ENCODE peak calls at places on chromosomes 4 and X, in nine cellular contexts. Z is stomach, F is HepG2, S is HCT116, P is transverse colon, L is H1, V is Panc1, E is SK-N-SH, T is upper lobe of left lung. H is an unnamed sample. For H3K36me3, the result is how much of the 10 kb centered on the place peaks cover.

GRCh38 chr4:158099686-158100085 is 73.1 kb downstream of the GASK1B start:
- DNase-seq in S (no peak), E (no peak), V (no peak), F (no peak), L (no peak), T (no peak), P (no peak), Z (no peak), H (no peak)

GRCh38 chr4:101972791-101973190 is 182.3 kb downstream of the BANK1 start:
- DNase-seq in E (no peak), S (no peak), L (no peak), T (no peak), F (no peak), P (no peak), V (no peak), Z (no peak), H (no peak)

GRCh38 chr4:7747556-7747955 is 192.1 kb downstream of the AFAP1 start:
- DNase-seq in P (no peak), E (no peak), S (no peak), L (no peak), Z (no peak), V (no peak), T (no peak), F (no peak), H (no peak)

GRCh38 chr4:96913437-96914075 is 1073.7 kb downstream of the PDHA2 start:
- DNase-seq in V (no peak), S (no peak), Z (no peak), L (no peak), P (no peak), E (peak), F (no peak), T (no peak), H (no peak)

GRCh38 chr4:38831653-38832052 is 25.0 kb downstream of the TLR6 start:
- DNase-seq in P (no peak), S (no peak), Z (no peak), F (no peak), E (no peak), L (no peak), V (no peak), T (no peak), H (no peak)

GRCh38 chr4:8920969-8921368 is 49.3 kb upstream of the HMX1 start:
- DNase-seq in Z (peak), E (no peak), F (no peak), P (no peak), L (no peak), T (no peak), S (no peak), V (no peak), H (no peak)

GRCh38 chr4:2939383-2940243 is 23.6 kb downstream of the NOP14 start:
- DNase-seq in F (no peak), E (no peak), V (no peak), S (no peak), P (peak), L (no peak), Z (peak), T (no peak), H (no peak)

GRCh38 chrX:100410083-100410590 is at the start of gene PCDH19:
- DNase-seq in Z (peak), T (peak), E (peak), L (no peak), F (no peak), V (no peak), P (peak), S (no peak), H (no peak)

GRCh38 chr4:60396680-60397079 is 803.4 kb upstream of the ADGRL3 start:
- DNase-seq in L (no peak), P (no peak), E (peak), T (no peak), F (no peak), V (no peak), Z (no peak), S (no peak), H (no peak)

GRCh38 chr4:53847935-53848334 is 216.5 kb downstream of the CHIC2 start:
- DNase-seq in F (peak), V (no peak), E (no peak), L (no peak), S (no peak), Z (no peak), P (peak), T (no peak), H (no peak)

GRCh38 chr4:24042094-24042493 is 152.2 kb upstream of the PPARGC1A start:
- DNase-seq in E (no peak), S (no peak), Z (no peak), T (no peak), V (no peak), P (no peak), L (no peak), F (no peak), H (peak)

GRCh38 chr4:82493721-82494425 is 63.5 kb downstream of the ENOPH1 start:
- DNase-seq in P (no peak), S (no peak), T (no peak), V (no peak), E (no peak), Z (no peak), L (no peak), F (no peak), H (no peak)

GRCh38 chr4:114026447-114026846 is 47.0 kb upstream of the ARSJ start:
- DNase-seq in Z (no peak), P (no peak), E (no peak), S (no peak), F (no peak), L (no peak), T (no peak), V (no peak), H (no peak)

GRCh38 chr4:151218343-151218742 is 58.6 kb upstream of the PRSS48 start:
- DNase-seq in Z (no peak), P (no peak), E (no peak), V (no peak), L (no peak), T (no peak), F (no peak), S (no peak), H (no peak)

GRCh38 chrX:68686684-68687045 is 39.2 kb downstream of the STARD8 start:
- DNase-seq in V (no peak), P (no peak), T (no peak), L (no peak), Z (no peak), E (no peak), S (no peak), F (no peak), H (no peak)

GRCh38 chr4:1310031-1310795 is 20.5 kb downstream of the MAEA start:
- DNase-seq in L (no peak), V (no peak), P (no peak), F (no peak), S (no peak), E (no peak), Z (no peak), T (peak), H (no peak)

GRCh38 chrX:110825972-110826371 is 30.4 kb upstream of the CHRDL1 start:
- DNase-seq in T (no peak), S (no peak), Z (no peak), F (no peak), P (no peak), L (no peak), E (no peak), V (no peak), H (no peak)
- H3K27ac ChIP-seq in T (no peak), S (no peak), Z (no peak), F (no peak), P (no peak), L (no peak), E (no peak), V (no peak), H (no peak)

DNA sequence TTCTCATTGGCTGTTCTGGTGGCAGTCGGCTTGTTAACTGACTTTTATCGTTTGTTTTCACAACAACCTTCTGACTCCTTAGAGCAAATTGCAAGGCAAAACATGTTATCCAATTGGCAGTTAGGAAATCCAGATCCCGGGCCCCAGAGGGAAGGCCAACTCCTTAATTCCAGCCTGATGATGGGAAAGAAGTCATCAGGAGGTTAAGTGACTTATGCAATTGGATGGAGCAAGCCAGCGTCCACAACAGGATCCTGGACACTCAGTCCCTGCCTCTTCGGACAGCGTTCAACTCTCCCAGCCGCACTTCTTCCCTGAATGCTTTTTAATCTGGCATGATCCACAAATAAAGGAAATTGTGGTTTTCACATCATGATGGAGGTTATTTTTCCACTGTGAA is 310.2 kb downstream of the RAB28 start:
- DNase-seq in F (no peak), E (no peak), V (no peak), L (no peak), T (no peak), S (no peak), Z (no peak), P (peak), H (no peak)
- TF ChIP-seq POLR2AphosphoS5 in F (no peak), E (no peak), V (no peak), L (no peak), T (no peak), S (no peak), Z (peak), P (peak), H (no peak)

DNA sequence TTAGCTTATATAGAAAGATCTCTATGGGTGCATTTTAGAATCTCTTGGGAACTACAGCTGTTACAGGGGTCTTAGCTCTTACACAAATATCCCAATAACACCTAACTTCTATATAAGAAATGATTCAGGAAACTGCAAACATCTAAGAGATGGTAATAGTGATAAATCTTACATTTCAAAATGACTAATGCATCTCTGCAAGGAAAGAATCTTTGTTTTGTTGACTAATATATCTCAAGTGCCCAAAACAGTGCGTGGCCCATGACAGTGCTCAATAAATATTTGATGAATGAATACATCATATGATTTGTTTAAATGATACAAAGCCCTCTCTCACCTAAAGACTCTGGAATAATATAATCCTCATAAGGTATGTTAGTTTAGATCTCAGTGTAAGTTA is 47.5 kb downstream of the CENPE start:
- DNase-seq in Z (no peak), P (no peak), V (peak), L (no peak), S (no peak), E (no peak), T (no peak), F (no peak), H (no peak)
- H3K36me3 ChIP-seq in Z (under half), P (under half), V (under half), L (under half), S (under half), E (under half), T (under half), F (under half), H (half or more)

GRCh38 chr4:185772391-185773093 is 39.5 kb downstream of the SORBS2 start:
- DNase-seq in P (no peak), V (no peak), L (no peak), Z (no peak), S (no peak), F (no peak), E (no peak), T (no peak), H (no peak)
- H3K27ac ChIP-seq in P (peak), V (no peak), L (no peak), Z (peak), S (no peak), F (peak), E (no peak), T (no peak), H (no peak)

GRCh38 chr4:145545538-145546224 is 64.0 kb downstream of the SMAD1 start:
- DNase-seq in P (peak), S (peak), L (peak), Z (peak), E (no peak), T (no peak), F (no peak), V (peak), H (no peak)
- TF ChIP-seq POLR2AphosphoS5 in P (peak), S (no peak), L (no peak), Z (peak), E (peak), T (peak), F (no peak), V (no peak), H (no peak)

DNA sequence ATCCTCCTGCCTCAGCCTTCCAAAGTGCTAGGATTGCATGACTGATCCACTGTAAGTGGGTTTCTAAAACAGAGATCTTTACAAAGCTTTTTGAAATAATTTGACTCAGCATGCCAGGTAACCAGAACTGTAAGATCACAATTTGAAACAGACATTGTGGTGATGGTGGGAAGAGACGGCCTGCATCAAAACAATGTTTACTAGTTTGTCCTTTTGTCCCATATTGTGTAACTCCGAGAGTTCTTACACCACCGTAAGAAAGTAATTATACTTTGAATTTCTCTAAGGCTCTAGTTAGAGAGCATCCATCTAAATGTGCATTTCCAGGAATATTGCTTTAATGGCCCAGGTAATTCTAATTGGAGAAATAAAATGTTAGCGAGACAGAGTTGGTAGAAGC is 594 bp upstream of the ARHGAP24 start:
- DNase-seq in S (no peak), P (no peak), L (no peak), E (no peak), V (no peak), Z (no peak), F (no peak), T (no peak), H (no peak)
- H3K36me3 ChIP-seq in S (under half), P (under half), L (under half), E (under half), V (under half), Z (under half), F (under half), T (under half), H (under half)

DNA sequence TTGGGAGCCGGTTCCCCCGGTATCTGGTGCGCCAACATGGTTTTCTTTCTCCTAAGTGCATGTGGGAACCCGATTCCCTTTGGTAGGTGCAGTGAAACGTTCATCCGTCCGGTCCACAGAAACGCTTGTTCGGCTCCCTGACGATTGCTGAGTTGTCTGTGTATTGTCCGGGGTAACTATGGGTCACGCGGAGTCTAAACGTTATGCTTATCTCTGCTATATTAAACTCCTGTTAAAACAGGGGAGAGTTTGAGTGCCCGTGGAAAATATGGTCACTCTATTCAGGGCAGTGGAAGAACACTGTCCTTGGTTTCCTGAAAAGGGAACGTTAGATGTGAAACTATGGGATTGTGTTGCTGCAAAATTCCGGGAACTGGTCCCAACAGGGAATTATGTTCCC is 32.4 kb upstream of the MGST2 start:
- DNase-seq in Z (no peak), S (no peak), V (no peak), F (no peak), P (no peak), E (no peak), T (no peak), L (no peak), H (no peak)
- H3K27ac ChIP-seq in Z (no peak), S (no peak), V (no peak), F (no peak), P (no peak), E (no peak), T (no peak), L (no peak), H (no peak)

GRCh38 chr4:122764071-122764807 is 31.7 kb downstream of the BBS12 start:
- DNase-seq in S (no peak), T (no peak), V (no peak), E (no peak), L (no peak), P (no peak), Z (no peak), F (no peak), H (no peak)

GRCh38 chr4:122766950-122767349 is 34.4 kb downstream of the BBS12 start:
- DNase-seq in F (peak), V (no peak), P (no peak), L (no peak), T (no peak), E (no peak), S (no peak), Z (no peak), H (no peak)

GRCh38 chr4:122764808-122765189 is 32.3 kb downstream of the BBS12 start:
- DNase-seq in T (no peak), L (no peak), E (no peak), Z (no peak), F (no peak), S (no peak), P (no peak), V (no peak), H (no peak)

GRCh38 chr4:122766353-122766705 is 33.8 kb downstream of the BBS12 start:
- DNase-seq in L (no peak), V (no peak), E (no peak), T (no peak), P (no peak), F (no peak), Z (no peak), S (no peak), H (no peak)

DNA sequence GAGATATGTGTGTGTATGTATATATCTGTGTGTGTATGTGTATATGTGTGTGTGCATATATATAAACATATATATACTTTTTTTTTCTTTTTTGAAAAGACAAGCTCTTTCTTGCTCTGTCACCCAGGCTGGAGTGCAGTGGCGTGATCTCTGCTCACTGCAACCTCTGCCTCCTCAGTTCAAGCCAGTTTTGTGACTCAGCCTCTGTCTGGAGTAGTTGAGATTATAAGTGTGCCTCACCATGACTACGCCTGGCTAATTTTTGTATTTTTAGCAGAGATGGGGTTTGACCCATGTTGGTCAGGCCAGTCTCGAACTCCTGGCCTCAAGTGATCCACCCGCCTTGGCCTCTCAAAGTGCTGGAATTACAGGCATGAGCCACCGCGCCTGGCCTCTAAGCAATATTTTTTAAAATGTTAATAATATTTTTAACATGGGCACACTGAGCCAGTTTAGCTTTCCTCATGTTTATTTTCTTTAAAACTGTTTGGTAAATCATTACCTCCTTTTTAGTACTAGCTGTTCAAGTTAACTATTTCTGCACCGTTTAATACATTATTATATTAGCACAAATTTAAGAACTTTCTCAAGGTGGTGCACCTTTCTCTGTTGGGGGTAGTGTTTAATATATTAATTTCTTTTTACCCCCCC is 33.3 kb downstream of the BBS12 start:
- DNase-seq in P (no peak), F (no peak), V (no peak), L (no peak), Z (no peak), T (no peak), E (no peak), S (no peak), H (no peak)
- TF ChIP-seq POLR2AphosphoS5 in P (no peak), F (no peak), V (no peak), L (no peak), Z (no peak), T (no peak), E (no peak), S (no peak), H (no peak)

H was measured in SK-N-MC.